ENCODE peak calls at places on chromosomes 16 and 17, in six cellular contexts. L, Z, D, S, O and H are unnamed samples.

GRCh38 chr17:55124730-55125129 is 140.0 kb upstream of the HLF start:
- DNase-seq in D (no peak), O (no peak), S (no peak), L (no peak), Z (no peak), H (no peak)

GRCh38 chr16:12245088-12245922 is 268.8 kb downstream of the SNX29 start:
- DNase-seq in Z (no peak), D (no peak), O (no peak), S (no peak), L (no peak), H (no peak)

GRCh38 chr16:79269211-79269863 is 331.2 kb downstream of the MAF start:
- DNase-seq in L (peak; percentile 22), Z (no peak), D (no peak), S (no peak), O (no peak), H (no peak)

GRCh38 chr16:87240211-87241134 is 76.7 kb downstream of the C16orf95 start:
- DNase-seq in Z (no peak), D (no peak), L (no peak), O (peak; percentile 21), S (no peak), H (peak; percentile 44)

GRCh38 chr16:31351246-31351936 is 3.6 kb upstream of the ITGAX start:
- DNase-seq in S (no peak), D (no peak), L (no peak), Z (no peak), O (no peak), H (no peak)

GRCh38 chr17:77098884-77099545 is 41.8 kb upstream of the SEC14L1 start:
- DNase-seq in L (no peak), S (no peak), Z (no peak), D (no peak), O (peak; percentile 85), H (peak; percentile 79)

GRCh38 chr17:83177611-83178532 is 98.5 kb downstream of the METRNL start:
- DNase-seq in O (no peak), S (peak; percentile 29), D (no peak), L (no peak), Z (no peak), H (no peak)

GRCh38 chr16:19316846-19317245 is 31.3 kb downstream of the CLEC19A start:
- DNase-seq in S (peak; percentile 51), D (no peak), O (no peak), L (no peak), Z (no peak), H (no peak)

GRCh38 chr17:80112471-80113032 is 11.2 kb downstream of the GAA start:
- DNase-seq in Z (no peak), S (peak; percentile 40), O (no peak), L (no peak), D (no peak), H (no peak)

GRCh38 chr17:59829217-59830006 is 63.3 kb downstream of the TUBD1 start:
- DNase-seq in Z (no peak), S (no peak), L (peak; percentile 86), O (peak; percentile 98), D (no peak), H (peak; percentile 98)

GRCh38 chr17:15264542-15264941 is 584 bp downstream of the PMP22 start:
- DNase-seq in S (peak; percentile 24), L (no peak), Z (no peak), O (no peak), D (no peak), H (no peak)

DNA sequence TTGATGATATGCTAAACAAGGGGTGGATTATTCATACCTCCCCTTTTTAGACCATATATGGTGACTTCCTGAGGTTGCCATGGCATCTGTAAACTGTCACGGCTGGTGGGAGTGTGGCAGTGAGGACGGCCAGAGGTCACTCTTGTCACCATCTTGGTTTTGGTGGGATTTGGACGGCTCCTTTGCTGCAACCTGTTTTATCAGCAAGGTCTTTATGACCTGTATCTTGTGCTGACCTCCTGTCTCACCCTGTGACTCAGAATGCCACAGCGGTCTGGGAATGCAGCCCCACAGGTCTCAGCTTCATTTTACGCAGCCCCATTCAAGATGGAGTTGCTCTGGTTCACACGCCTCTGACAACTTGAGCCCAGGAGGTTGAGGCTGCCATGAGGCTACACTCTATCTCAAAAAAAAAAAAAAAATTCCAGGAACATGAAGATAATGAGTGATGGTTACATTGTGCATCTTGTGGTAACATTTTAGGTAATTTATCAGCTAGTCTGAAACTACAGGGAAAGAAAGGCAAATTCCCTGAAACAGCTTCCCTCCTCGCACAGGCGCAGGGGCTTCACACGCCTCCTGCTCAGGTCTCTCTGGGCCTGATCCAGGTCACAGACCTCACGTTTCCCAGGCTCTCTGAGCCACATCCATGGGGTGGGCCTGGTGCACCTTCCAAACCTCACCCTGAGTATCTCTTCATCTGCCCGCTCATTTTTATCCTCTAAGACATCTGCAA is 15.3 kb upstream of the UBE2I start:
- DNase-seq in S (no peak), Z (no peak), D (no peak), O (no peak), L (no peak), H (no peak)
- H2BK5ac ChIP-seq in S (no peak overlapping the region), Z (no peak overlapping the region), D (no peak overlapping the region), O (no peak overlapping the region), L (no peak overlapping the region), H (no peak overlapping the region)

GRCh38 chr17:66775881-66776400 is 59.0 kb upstream of the CACNG5 start:
- DNase-seq in L (peak; percentile 85), Z (no peak), O (no peak), S (peak; percentile 44), D (no peak), H (no peak)

GRCh38 chr17:66776999-66777688 is 57.8 kb upstream of the CACNG5 start:
- DNase-seq in O (peak; percentile 34), L (no peak), S (peak; percentile 34), D (no peak), Z (no peak), H (peak; percentile 40)

GRCh38 chr17:66778531-66778930 is 56.4 kb upstream of the CACNG5 start:
- DNase-seq in O (no peak), L (no peak), D (no peak), Z (no peak), S (peak; percentile 28), H (no peak)

GRCh38 chr17:66779186-66779585 is 55.7 kb upstream of the CACNG5 start:
- DNase-seq in D (no peak), O (no peak), S (peak; percentile 14), L (no peak), Z (no peak), H (no peak)

DNA sequence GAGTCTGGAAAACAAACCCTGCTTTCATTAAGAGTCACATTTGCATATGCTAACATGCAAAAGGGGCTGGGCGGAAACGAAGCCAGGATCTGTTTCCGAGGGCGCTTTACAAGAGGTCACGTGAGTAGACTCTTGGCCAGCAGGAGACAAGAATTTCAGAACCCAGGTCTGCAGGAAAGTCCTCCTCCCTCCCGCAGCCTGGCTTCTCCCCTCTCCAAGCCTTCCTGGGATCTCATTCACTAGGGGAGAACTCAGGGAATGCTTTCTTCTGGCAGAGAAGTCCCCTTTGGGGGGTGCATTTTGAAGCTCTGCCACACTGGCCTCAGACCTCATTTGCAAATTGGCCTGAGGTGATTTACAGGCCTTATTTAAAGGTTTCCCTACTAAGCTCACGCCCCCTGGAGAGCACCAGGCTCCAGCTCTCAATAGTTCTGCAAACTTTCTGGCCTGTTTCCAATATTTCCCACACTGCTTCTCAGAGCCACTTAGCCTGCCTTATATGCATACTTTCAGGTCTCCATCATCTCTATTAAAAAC is 57.2 kb upstream of the CACNG5 start:
- DNase-seq in D (peak; percentile 78), O (peak; percentile 44), L (peak; percentile 96), Z (no peak), S (peak; percentile 95), H (peak; percentile 43)
- H2BK15ac ChIP-seq in D (no peak overlapping the region), O (no peak overlapping the region), L (no peak overlapping the region), Z (no peak overlapping the region), S (no peak overlapping the region), H (no peak overlapping the region)

DNA sequence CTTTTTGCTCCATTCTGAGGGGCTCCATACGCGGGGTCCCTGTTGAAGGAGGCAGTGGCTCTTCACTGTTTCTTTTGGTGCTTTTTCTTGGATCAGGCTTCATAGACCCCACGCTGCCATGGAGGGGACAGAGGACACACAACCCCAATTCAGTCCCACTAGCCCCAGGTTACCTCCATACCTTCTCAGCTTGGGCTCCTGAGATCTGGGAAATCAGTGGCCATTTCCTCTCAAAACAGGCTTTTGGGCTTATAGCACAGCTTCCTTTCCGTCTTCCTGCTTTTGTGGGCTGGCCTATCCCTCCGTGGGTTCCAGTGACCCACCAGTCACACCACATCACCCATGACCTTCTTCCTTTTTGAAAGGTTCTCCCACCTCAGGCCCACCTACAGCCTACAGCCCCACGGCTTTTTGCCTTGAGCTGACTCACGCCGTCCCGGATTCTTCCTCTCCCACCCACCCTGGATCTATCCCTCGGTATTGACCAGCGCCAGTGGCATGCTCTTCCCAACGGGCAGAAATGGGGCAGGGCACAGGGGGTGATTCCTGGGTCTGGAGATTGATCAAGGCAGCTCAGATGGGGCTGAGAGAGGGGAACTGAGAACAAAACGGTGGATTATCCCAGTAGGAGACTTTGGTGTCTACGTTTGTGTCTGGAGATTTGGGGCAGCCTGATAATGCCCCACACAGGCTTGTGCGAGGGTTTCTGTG is 3.6 kb downstream of the TBX21 start:
- DNase-seq in L (no peak), Z (no peak), S (peak; percentile 19), O (no peak), D (no peak), H (no peak)
- H3K27me3 ChIP-seq in L (peaks cover 16% of the 10 kb centered on the region), Z (peaks cover 41% of the 10 kb centered on the region), S (peaks cover 26% of the 10 kb centered on the region), O (peaks cover 67% of the 10 kb centered on the region), D (peaks cover 48% of the 10 kb centered on the region), H (peaks cover 67% of the 10 kb centered on the region)

GRCh38 chr17:31490019-31490383 is 98.5 kb downstream of the RAB11FIP4 start:
- DNase-seq in O (no peak), L (no peak), Z (no peak), S (no peak), D (no peak), H (no peak)
- H2BK5ac ChIP-seq in O (no peak overlapping the region), L (no peak overlapping the region), Z (no peak overlapping the region), S (no peak overlapping the region), D (peak overlapping the region; percentile 76), H (no peak overlapping the region)

GRCh38 chr16:284204-285120 is 1.5 kb downstream of the PDIA2 start:
- DNase-seq in D (no peak), L (no peak), Z (no peak), O (no peak), S (no peak), H (no peak)
- H2BK15ac ChIP-seq in D (no peak overlapping the region), L (no peak overlapping the region), Z (no peak overlapping the region), O (no peak overlapping the region), S (no peak overlapping the region), H (no peak overlapping the region)